ENCODE peak calls at places on chromosomes 6 and 20, in nine cellular contexts. One of them, this sample, is unnamed.

GRCh38 chr6:49565855-49566254 is 15.4 kb downstream of the C6orf141 start:
- DNase-seq in K562: no peak
- DNase-seq in psoas muscle: no peak
- DNase-seq in mesothelial cell of epicardium: no peak
- DNase-seq in cardiac muscle cell: no peak
- DNase-seq in BJ: no peak
- DNase-seq in Panc1: no peak
- DNase-seq in astrocyte of the spinal cord: peak; percentile 33
- DNase-seq in CD8-positive, alpha-beta T cell: no peak
- DNase-seq in this sample: no peak

GRCh38 chr6:1940381-1940780 is 305.0 kb downstream of the GMDS start:
- DNase-seq in K562: no peak
- DNase-seq in psoas muscle: no peak
- DNase-seq in mesothelial cell of epicardium: no peak
- DNase-seq in cardiac muscle cell: no peak
- DNase-seq in BJ: no peak
- DNase-seq in Panc1: no peak
- DNase-seq in astrocyte of the spinal cord: peak; percentile 65
- DNase-seq in CD8-positive, alpha-beta T cell: no peak
- DNase-seq in this sample: no peak

GRCh38 chr6:37242429-37243052 is 15.0 kb upstream of the TBC1D22B start:
- DNase-seq in K562: peak; percentile 77
- DNase-seq in psoas muscle: peak; percentile 32
- DNase-seq in mesothelial cell of epicardium: no peak
- DNase-seq in cardiac muscle cell: no peak
- DNase-seq in BJ: peak; percentile 97
- DNase-seq in Panc1: peak; percentile 92
- DNase-seq in astrocyte of the spinal cord: peak; percentile 99
- DNase-seq in CD8-positive, alpha-beta T cell: no peak
- DNase-seq in this sample: peak; percentile 42

GRCh38 chr6:100283288-100283687 is 181.4 kb downstream of the SIM1 start:
- DNase-seq in K562: peak; percentile 38
- DNase-seq in psoas muscle: no peak
- DNase-seq in mesothelial cell of epicardium: no peak
- DNase-seq in cardiac muscle cell: no peak
- DNase-seq in BJ: peak; percentile 40
- DNase-seq in Panc1: peak; percentile 42
- DNase-seq in astrocyte of the spinal cord: peak; percentile 65
- DNase-seq in CD8-positive, alpha-beta T cell: no peak
- DNase-seq in this sample: no peak

GRCh38 chr6:170188571-170189001 is 102.3 kb downstream of the DLL1 start:
- DNase-seq in K562: no peak
- DNase-seq in psoas muscle: no peak
- DNase-seq in mesothelial cell of epicardium: no peak
- DNase-seq in cardiac muscle cell: no peak
- DNase-seq in BJ: no peak
- DNase-seq in Panc1: no peak
- DNase-seq in astrocyte of the spinal cord: no peak
- DNase-seq in CD8-positive, alpha-beta T cell: no peak
- DNase-seq in this sample: no peak

GRCh38 chr6:52568320-52568719 is 8.5 kb downstream of the TRAM2 start:
- DNase-seq in K562: no peak
- DNase-seq in psoas muscle: no peak
- DNase-seq in mesothelial cell of epicardium: no peak
- DNase-seq in cardiac muscle cell: no peak
- DNase-seq in BJ: no peak
- DNase-seq in Panc1: no peak
- DNase-seq in astrocyte of the spinal cord: no peak
- DNase-seq in CD8-positive, alpha-beta T cell: no peak
- DNase-seq in this sample: no peak

GRCh38 chr6:1417718-1418117 is 28.3 kb downstream of the FOXF2 start:
- DNase-seq in K562: no peak
- DNase-seq in psoas muscle: no peak
- DNase-seq in mesothelial cell of epicardium: no peak
- DNase-seq in cardiac muscle cell: no peak
- DNase-seq in BJ: no peak
- DNase-seq in Panc1: no peak
- DNase-seq in astrocyte of the spinal cord: no peak
- DNase-seq in CD8-positive, alpha-beta T cell: no peak
- DNase-seq in this sample: no peak

GRCh38 chr6:151291145-151292055 is 51.6 kb downstream of the AKAP12 start:
- DNase-seq in K562: no peak
- DNase-seq in psoas muscle: peak; percentile 30
- DNase-seq in mesothelial cell of epicardium: peak; percentile 28
- DNase-seq in cardiac muscle cell: peak; percentile 43
- DNase-seq in BJ: no peak
- DNase-seq in Panc1: no peak
- DNase-seq in astrocyte of the spinal cord: peak; percentile 89
- DNase-seq in CD8-positive, alpha-beta T cell: no peak
- DNase-seq in this sample: no peak

GRCh38 chr20:24768226-24768625 is 180.8 kb upstream of the CST7 start:
- DNase-seq in K562: no peak
- DNase-seq in psoas muscle: no peak
- DNase-seq in mesothelial cell of epicardium: no peak
- DNase-seq in cardiac muscle cell: peak; percentile 59
- DNase-seq in BJ: no peak
- DNase-seq in Panc1: no peak
- DNase-seq in astrocyte of the spinal cord: peak; percentile 55
- DNase-seq in CD8-positive, alpha-beta T cell: no peak
- DNase-seq in this sample: no peak

GRCh38 chr6:110103260-110103659 is 76.2 kb downstream of the WASF1 start:
- DNase-seq in K562: no peak
- DNase-seq in psoas muscle: no peak
- DNase-seq in mesothelial cell of epicardium: no peak
- DNase-seq in cardiac muscle cell: no peak
- DNase-seq in BJ: no peak
- DNase-seq in Panc1: no peak
- DNase-seq in astrocyte of the spinal cord: no peak
- DNase-seq in CD8-positive, alpha-beta T cell: no peak
- DNase-seq in this sample: no peak

GRCh38 chr20:24296477-24297380 is 172.7 kb upstream of the SYNDIG1 start:
- DNase-seq in K562: no peak
- DNase-seq in psoas muscle: no peak
- DNase-seq in mesothelial cell of epicardium: no peak
- DNase-seq in cardiac muscle cell: no peak
- DNase-seq in BJ: no peak
- DNase-seq in Panc1: no peak
- DNase-seq in astrocyte of the spinal cord: no peak
- DNase-seq in CD8-positive, alpha-beta T cell: no peak
- DNase-seq in this sample: no peak

GRCh38 chr6:110681543-110682459 is 133.5 kb downstream of the CDK19 start:
- DNase-seq in K562: no peak
- DNase-seq in psoas muscle: no peak
- DNase-seq in mesothelial cell of epicardium: no peak
- DNase-seq in cardiac muscle cell: no peak
- DNase-seq in BJ: no peak
- DNase-seq in Panc1: no peak
- DNase-seq in astrocyte of the spinal cord: no peak
- DNase-seq in CD8-positive, alpha-beta T cell: no peak
- DNase-seq in this sample: no peak

GRCh38 chr20:62914970-62915457 is 11.3 kb downstream of the DIDO1 start:
- DNase-seq in K562: peak; percentile 59
- DNase-seq in psoas muscle: no peak
- DNase-seq in mesothelial cell of epicardium: no peak
- DNase-seq in cardiac muscle cell: peak; percentile 42
- DNase-seq in BJ: no peak
- DNase-seq in Panc1: no peak
- DNase-seq in astrocyte of the spinal cord: peak; percentile 55
- DNase-seq in CD8-positive, alpha-beta T cell: peak; percentile 22
- DNase-seq in this sample: no peak

GRCh38 chr20:35260426-35260825 is 17.5 kb downstream of the MMP24OS start:
- DNase-seq in K562: no peak
- DNase-seq in psoas muscle: no peak
- DNase-seq in mesothelial cell of epicardium: no peak
- DNase-seq in cardiac muscle cell: no peak
- DNase-seq in BJ: no peak
- DNase-seq in Panc1: no peak
- DNase-seq in astrocyte of the spinal cord: no peak
- DNase-seq in CD8-positive, alpha-beta T cell: no peak
- DNase-seq in this sample: no peak

GRCh38 chr20:35269055-35269781 is 8.7 kb downstream of the MMP24OS start:
- DNase-seq in K562: peak; percentile 82
- DNase-seq in psoas muscle: peak; percentile 66
- DNase-seq in mesothelial cell of epicardium: no peak
- DNase-seq in cardiac muscle cell: peak; percentile 86
- DNase-seq in BJ: no peak
- DNase-seq in Panc1: no peak
- DNase-seq in astrocyte of the spinal cord: peak; percentile 56
- DNase-seq in CD8-positive, alpha-beta T cell: peak; percentile 55
- DNase-seq in this sample: no peak

GRCh38 chr20:35267092-35267491 is 10.8 kb downstream of the MMP24OS start:
- DNase-seq in K562: no peak
- DNase-seq in psoas muscle: no peak
- DNase-seq in mesothelial cell of epicardium: no peak
- DNase-seq in cardiac muscle cell: no peak
- DNase-seq in BJ: no peak
- DNase-seq in Panc1: no peak
- DNase-seq in astrocyte of the spinal cord: no peak
- DNase-seq in CD8-positive, alpha-beta T cell: no peak
- DNase-seq in this sample: no peak

GRCh38 chr20:35263609-35264223 is 14.2 kb downstream of the MMP24OS start:
- DNase-seq in K562: no peak
- DNase-seq in psoas muscle: no peak
- DNase-seq in mesothelial cell of epicardium: no peak
- DNase-seq in cardiac muscle cell: no peak
- DNase-seq in BJ: no peak
- DNase-seq in Panc1: no peak
- DNase-seq in astrocyte of the spinal cord: no peak
- DNase-seq in CD8-positive, alpha-beta T cell: no peak
- DNase-seq in this sample: no peak

DNA sequence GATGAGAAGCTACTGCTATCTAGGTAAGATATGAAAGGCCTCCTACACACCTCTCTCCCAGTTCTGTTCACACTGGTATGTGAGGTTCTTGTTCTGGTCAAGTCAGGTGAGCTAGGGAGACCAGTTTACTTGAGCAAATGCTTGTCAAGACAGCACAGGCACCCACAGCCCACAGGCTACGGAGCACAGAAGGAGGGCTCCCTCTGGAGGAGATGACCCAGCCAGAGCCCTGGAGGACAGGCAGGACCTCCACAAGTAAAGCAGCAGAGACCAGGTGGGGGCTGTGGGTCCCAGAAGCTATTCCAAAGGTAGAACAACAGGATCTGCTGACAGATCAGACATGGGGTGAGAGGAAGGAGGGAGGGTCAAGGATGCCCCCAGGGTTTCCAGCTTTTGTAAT is 13.2 kb downstream of the MMP24OS start:
- DNase-seq in K562: no peak
- DNase-seq in psoas muscle: no peak
- DNase-seq in mesothelial cell of epicardium: no peak
- DNase-seq in cardiac muscle cell: peak; percentile 47
- DNase-seq in BJ: no peak
- DNase-seq in Panc1: no peak
- DNase-seq in astrocyte of the spinal cord: no peak
- DNase-seq in CD8-positive, alpha-beta T cell: no peak
- DNase-seq in this sample: no peak
- TF ChIP-seq CTCF in K562: peak; percentile 61
- TF ChIP-seq CTCF in psoas muscle: no peak
- TF ChIP-seq CTCF in mesothelial cell of epicardium: no peak
- TF ChIP-seq CTCF in cardiac muscle cell: peak; percentile 9
- TF ChIP-seq CTCF in BJ: peak; percentile 49
- TF ChIP-seq CTCF in Panc1: no peak
- TF ChIP-seq CTCF in astrocyte of the spinal cord: peak; percentile 43
- TF ChIP-seq CTCF in CD8-positive, alpha-beta T cell: no peak
- TF ChIP-seq CTCF in this sample: no peak

DNA sequence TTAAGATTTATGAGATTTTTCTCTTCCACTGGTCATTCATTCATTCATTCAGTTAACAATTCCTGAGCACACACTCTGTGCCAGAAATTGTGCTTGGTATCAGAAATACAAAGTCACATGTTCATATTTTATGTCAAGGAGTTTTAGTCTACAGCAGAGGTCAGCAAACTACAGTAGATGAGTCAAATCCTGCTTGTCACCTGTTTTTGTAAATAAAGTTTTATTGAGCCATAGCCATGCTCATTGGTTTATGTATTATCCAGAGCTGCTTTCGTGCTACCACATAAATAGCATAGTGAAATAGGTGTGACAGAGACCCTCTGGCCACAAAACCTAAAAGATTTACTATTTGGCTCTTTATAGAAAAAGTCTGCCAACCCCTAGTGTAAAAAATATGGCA is 46.8 kb downstream of the THEMIS start:
- DNase-seq in K562: no peak
- DNase-seq in psoas muscle: no peak
- DNase-seq in mesothelial cell of epicardium: no peak
- DNase-seq in cardiac muscle cell: no peak
- DNase-seq in BJ: no peak
- DNase-seq in Panc1: no peak
- DNase-seq in astrocyte of the spinal cord: no peak
- DNase-seq in CD8-positive, alpha-beta T cell: no peak
- DNase-seq in this sample: no peak
- TF ChIP-seq CTCF in K562: no peak
- TF ChIP-seq CTCF in psoas muscle: no peak
- TF ChIP-seq CTCF in mesothelial cell of epicardium: no peak
- TF ChIP-seq CTCF in cardiac muscle cell: no peak
- TF ChIP-seq CTCF in BJ: no peak
- TF ChIP-seq CTCF in Panc1: no peak
- TF ChIP-seq CTCF in astrocyte of the spinal cord: no peak
- TF ChIP-seq CTCF in CD8-positive, alpha-beta T cell: no peak
- TF ChIP-seq CTCF in this sample: no peak

GRCh38 chr6:116402108-116402507 is 31.4 kb downstream of the DSE start:
- DNase-seq in K562: no peak
- DNase-seq in psoas muscle: no peak
- DNase-seq in mesothelial cell of epicardium: no peak
- DNase-seq in cardiac muscle cell: no peak
- DNase-seq in BJ: no peak
- DNase-seq in Panc1: no peak
- DNase-seq in astrocyte of the spinal cord: no peak
- DNase-seq in CD8-positive, alpha-beta T cell: no peak
- DNase-seq in this sample: no peak
- TF ChIP-seq CTCF in K562: no peak
- TF ChIP-seq CTCF in psoas muscle: no peak
- TF ChIP-seq CTCF in mesothelial cell of epicardium: no peak
- TF ChIP-seq CTCF in cardiac muscle cell: no peak
- TF ChIP-seq CTCF in BJ: no peak
- TF ChIP-seq CTCF in Panc1: no peak
- TF ChIP-seq CTCF in astrocyte of the spinal cord: no peak
- TF ChIP-seq CTCF in CD8-positive, alpha-beta T cell: no peak
- TF ChIP-seq CTCF in this sample: no peak

GRCh38 chr6:123716506-123716905 is 79.8 kb upstream of the TRDN start:
- DNase-seq in K562: no peak
- DNase-seq in psoas muscle: no peak
- DNase-seq in mesothelial cell of epicardium: no peak
- DNase-seq in cardiac muscle cell: no peak
- DNase-seq in BJ: no peak
- DNase-seq in Panc1: no peak
- DNase-seq in astrocyte of the spinal cord: no peak
- DNase-seq in CD8-positive, alpha-beta T cell: no peak
- DNase-seq in this sample: no peak

DNA sequence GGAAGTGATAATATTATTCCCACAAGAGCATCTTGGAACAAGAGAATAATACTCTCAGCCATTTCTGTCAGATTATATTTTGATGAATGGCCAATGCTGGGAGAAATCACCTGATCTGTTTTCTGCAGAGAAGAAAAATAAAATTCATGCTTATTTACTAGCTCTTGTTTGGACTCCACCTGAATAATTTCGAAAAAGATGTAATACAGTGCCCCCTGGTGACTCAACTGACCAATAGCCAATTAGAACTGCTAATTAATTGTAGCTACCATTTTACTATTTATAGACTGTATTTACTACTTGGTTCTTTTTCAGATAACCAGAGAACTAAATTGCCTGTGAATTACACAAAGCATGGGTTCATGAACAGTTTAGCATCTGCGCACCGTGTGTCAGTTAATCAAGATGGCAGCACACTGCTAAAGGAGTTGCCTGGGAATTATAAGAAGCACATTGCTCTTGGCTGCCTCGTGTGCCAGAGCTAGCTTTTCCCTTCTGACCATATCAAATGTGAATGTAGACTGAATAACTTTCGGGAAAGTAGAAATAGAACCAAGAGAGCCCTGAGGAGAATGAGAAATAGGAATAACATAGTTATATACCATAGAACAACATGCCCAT is 78.6 kb upstream of the TRDN start:
- DNase-seq in K562: no peak
- DNase-seq in psoas muscle: no peak
- DNase-seq in mesothelial cell of epicardium: no peak
- DNase-seq in cardiac muscle cell: peak; percentile 62
- DNase-seq in BJ: no peak
- DNase-seq in Panc1: peak; percentile 15
- DNase-seq in astrocyte of the spinal cord: peak; percentile 40
- DNase-seq in CD8-positive, alpha-beta T cell: no peak
- DNase-seq in this sample: no peak
- TF ChIP-seq CTCF in K562: peak; percentile 35
- TF ChIP-seq CTCF in psoas muscle: peak; percentile 72
- TF ChIP-seq CTCF in mesothelial cell of epicardium: peak; percentile 70
- TF ChIP-seq CTCF in cardiac muscle cell: peak; percentile 31
- TF ChIP-seq CTCF in BJ: peak; percentile 3
- TF ChIP-seq CTCF in Panc1: peak; percentile 69
- TF ChIP-seq CTCF in astrocyte of the spinal cord: peak; percentile 45
- TF ChIP-seq CTCF in CD8-positive, alpha-beta T cell: no peak
- TF ChIP-seq CTCF in this sample: no peak

This sample was measured in omental fat pad.